ENCODE peak calls at places on chromosomes 16 and 17, in ten cellular contexts. One of them, this sample, is unnamed.

GRCh38 chr17:75516619-75517276 is 420 bp downstream of the TSEN54 start:
- DNase-seq in AG09309: no peak
- DNase-seq in fibroblast of villous mesenchyme: no peak
- DNase-seq in cardiac fibroblast: peak
- DNase-seq in heart left ventricle: peak
- DNase-seq in upper lobe of left lung: no peak
- DNase-seq in Karpas-422: peak
- DNase-seq in neuronal stem cell: peak
- DNase-seq in fibroblast of the aortic adventitia: peak
- DNase-seq in thoracic aorta: no peak
- DNase-seq in this sample: no peak

GRCh38 chr16:8849411-8850011 is 19.3 kb downstream of the CARHSP1 start:
- DNase-seq in thoracic aorta: no peak
- DNase-seq in upper lobe of left lung: no peak
- DNase-seq in fibroblast of villous mesenchyme: peak
- DNase-seq in heart left ventricle: no peak
- DNase-seq in AG09309: no peak
- DNase-seq in neuronal stem cell: no peak
- DNase-seq in fibroblast of the aortic adventitia: peak
- DNase-seq in Karpas-422: no peak
- DNase-seq in cardiac fibroblast: peak
- DNase-seq in this sample: peak

GRCh38 chr16:81740163-81740562 is 38.9 kb upstream of the PLCG2 start:
- DNase-seq in thoracic aorta: no peak
- DNase-seq in heart left ventricle: no peak
- DNase-seq in neuronal stem cell: no peak
- DNase-seq in Karpas-422: peak
- DNase-seq in fibroblast of the aortic adventitia: no peak
- DNase-seq in cardiac fibroblast: no peak
- DNase-seq in AG09309: no peak
- DNase-seq in fibroblast of villous mesenchyme: no peak
- DNase-seq in upper lobe of left lung: no peak
- DNase-seq in this sample: no peak

GRCh38 chr16:47037396-47037745 is 63.9 kb upstream of the DNAJA2 start:
- DNase-seq in fibroblast of the aortic adventitia: no peak
- DNase-seq in neuronal stem cell: no peak
- DNase-seq in cardiac fibroblast: peak
- DNase-seq in AG09309: no peak
- DNase-seq in heart left ventricle: peak
- DNase-seq in thoracic aorta: no peak
- DNase-seq in Karpas-422: no peak
- DNase-seq in fibroblast of villous mesenchyme: peak
- DNase-seq in upper lobe of left lung: no peak
- DNase-seq in this sample: no peak

GRCh38 chr16:79856581-79856980 is 256.0 kb upstream of the MAF start:
- DNase-seq in AG09309: no peak
- DNase-seq in upper lobe of left lung: no peak
- DNase-seq in heart left ventricle: no peak
- DNase-seq in fibroblast of the aortic adventitia: no peak
- DNase-seq in fibroblast of villous mesenchyme: no peak
- DNase-seq in Karpas-422: no peak
- DNase-seq in thoracic aorta: no peak
- DNase-seq in neuronal stem cell: no peak
- DNase-seq in cardiac fibroblast: no peak
- DNase-seq in this sample: no peak

GRCh38 chr17:40247926-40248495 is 28.9 kb downstream of the WIPF2 start:
- DNase-seq in heart left ventricle: no peak
- DNase-seq in fibroblast of the aortic adventitia: no peak
- DNase-seq in neuronal stem cell: no peak
- DNase-seq in Karpas-422: no peak
- DNase-seq in cardiac fibroblast: no peak
- DNase-seq in AG09309: no peak
- DNase-seq in fibroblast of villous mesenchyme: no peak
- DNase-seq in thoracic aorta: no peak
- DNase-seq in upper lobe of left lung: peak
- DNase-seq in this sample: no peak

GRCh38 chr17:82489851-82490511 is 29.6 kb upstream of the FOXK2 start:
- DNase-seq in fibroblast of the aortic adventitia: no peak
- DNase-seq in upper lobe of left lung: no peak
- DNase-seq in fibroblast of villous mesenchyme: no peak
- DNase-seq in thoracic aorta: no peak
- DNase-seq in heart left ventricle: no peak
- DNase-seq in Karpas-422: no peak
- DNase-seq in cardiac fibroblast: no peak
- DNase-seq in AG09309: no peak
- DNase-seq in neuronal stem cell: no peak
- DNase-seq in this sample: no peak

GRCh38 chr17:82412535-82413520 is 5.3 kb upstream of the HEXD start:
- DNase-seq in neuronal stem cell: no peak
- DNase-seq in fibroblast of villous mesenchyme: no peak
- DNase-seq in cardiac fibroblast: no peak
- DNase-seq in thoracic aorta: no peak
- DNase-seq in heart left ventricle: peak
- DNase-seq in AG09309: no peak
- DNase-seq in fibroblast of the aortic adventitia: no peak
- DNase-seq in upper lobe of left lung: no peak
- DNase-seq in Karpas-422: no peak
- DNase-seq in this sample: no peak

GRCh38 chr16:35908942-35909341 is 2449.5 kb downstream of the TP53TG3F start:
- DNase-seq in cardiac fibroblast: no peak
- DNase-seq in AG09309: no peak
- DNase-seq in neuronal stem cell: no peak
- DNase-seq in fibroblast of villous mesenchyme: no peak
- DNase-seq in upper lobe of left lung: no peak
- DNase-seq in thoracic aorta: no peak
- DNase-seq in heart left ventricle: no peak
- DNase-seq in Karpas-422: peak
- DNase-seq in fibroblast of the aortic adventitia: no peak
- DNase-seq in this sample: no peak

GRCh38 chr17:28741358-28742349 is 2.2 kb upstream of the TRAF4 start:
- DNase-seq in heart left ventricle: no peak
- DNase-seq in upper lobe of left lung: no peak
- DNase-seq in fibroblast of the aortic adventitia: no peak
- DNase-seq in thoracic aorta: no peak
- DNase-seq in neuronal stem cell: no peak
- DNase-seq in Karpas-422: peak
- DNase-seq in cardiac fibroblast: no peak
- DNase-seq in fibroblast of villous mesenchyme: no peak
- DNase-seq in AG09309: no peak
- DNase-seq in this sample: no peak

GRCh38 chr16:70396209-70396904 is 42.5 kb downstream of the ST3GAL2 start:
- DNase-seq in neuronal stem cell: no peak
- DNase-seq in fibroblast of the aortic adventitia: peak
- DNase-seq in heart left ventricle: no peak
- DNase-seq in upper lobe of left lung: no peak
- DNase-seq in fibroblast of villous mesenchyme: peak
- DNase-seq in AG09309: no peak
- DNase-seq in Karpas-422: peak
- DNase-seq in cardiac fibroblast: peak
- DNase-seq in thoracic aorta: no peak
- DNase-seq in this sample: no peak

GRCh38 chr17:7133424-7133823 is 18.8 kb upstream of the ASGR2 start:
- DNase-seq in thoracic aorta: no peak
- DNase-seq in heart left ventricle: peak
- DNase-seq in upper lobe of left lung: peak
- DNase-seq in AG09309: no peak
- DNase-seq in cardiac fibroblast: peak
- DNase-seq in fibroblast of the aortic adventitia: no peak
- DNase-seq in neuronal stem cell: peak
- DNase-seq in fibroblast of villous mesenchyme: no peak
- DNase-seq in Karpas-422: peak
- DNase-seq in this sample: no peak

GRCh38 chr17:16516594-16517018 is 24.6 kb upstream of the LRRC75A start:
- DNase-seq in neuronal stem cell: no peak
- DNase-seq in cardiac fibroblast: peak
- DNase-seq in thoracic aorta: no peak
- DNase-seq in upper lobe of left lung: no peak
- DNase-seq in AG09309: no peak
- DNase-seq in fibroblast of the aortic adventitia: peak
- DNase-seq in Karpas-422: no peak
- DNase-seq in fibroblast of villous mesenchyme: peak
- DNase-seq in heart left ventricle: peak
- DNase-seq in this sample: no peak
- H3K4me3 ChIP-seq in neuronal stem cell: no peak
- H3K4me3 ChIP-seq in cardiac fibroblast: peak
- H3K4me3 ChIP-seq in thoracic aorta: peak
- H3K4me3 ChIP-seq in upper lobe of left lung: no peak
- H3K4me3 ChIP-seq in AG09309: peak
- H3K4me3 ChIP-seq in fibroblast of the aortic adventitia: peak
- H3K4me3 ChIP-seq in Karpas-422: no peak
- H3K4me3 ChIP-seq in fibroblast of villous mesenchyme: peak
- H3K4me3 ChIP-seq in heart left ventricle: peak
- H3K4me3 ChIP-seq in this sample: peak

GRCh38 chr17:41814195-41814594 is 1.4 kb downstream of the FKBP10 start:
- DNase-seq in Karpas-422: no peak
- DNase-seq in thoracic aorta: no peak
- DNase-seq in AG09309: no peak
- DNase-seq in neuronal stem cell: no peak
- DNase-seq in cardiac fibroblast: peak
- DNase-seq in heart left ventricle: no peak
- DNase-seq in fibroblast of the aortic adventitia: peak
- DNase-seq in upper lobe of left lung: no peak
- DNase-seq in fibroblast of villous mesenchyme: peak
- DNase-seq in this sample: no peak
- H3K4me3 ChIP-seq in Karpas-422: no peak
- H3K4me3 ChIP-seq in thoracic aorta: peak
- H3K4me3 ChIP-seq in AG09309: peak
- H3K4me3 ChIP-seq in neuronal stem cell: no peak
- H3K4me3 ChIP-seq in cardiac fibroblast: peak
- H3K4me3 ChIP-seq in heart left ventricle: peak
- H3K4me3 ChIP-seq in fibroblast of the aortic adventitia: peak
- H3K4me3 ChIP-seq in upper lobe of left lung: no peak
- H3K4me3 ChIP-seq in fibroblast of villous mesenchyme: peak
- H3K4me3 ChIP-seq in this sample: peak

DNA sequence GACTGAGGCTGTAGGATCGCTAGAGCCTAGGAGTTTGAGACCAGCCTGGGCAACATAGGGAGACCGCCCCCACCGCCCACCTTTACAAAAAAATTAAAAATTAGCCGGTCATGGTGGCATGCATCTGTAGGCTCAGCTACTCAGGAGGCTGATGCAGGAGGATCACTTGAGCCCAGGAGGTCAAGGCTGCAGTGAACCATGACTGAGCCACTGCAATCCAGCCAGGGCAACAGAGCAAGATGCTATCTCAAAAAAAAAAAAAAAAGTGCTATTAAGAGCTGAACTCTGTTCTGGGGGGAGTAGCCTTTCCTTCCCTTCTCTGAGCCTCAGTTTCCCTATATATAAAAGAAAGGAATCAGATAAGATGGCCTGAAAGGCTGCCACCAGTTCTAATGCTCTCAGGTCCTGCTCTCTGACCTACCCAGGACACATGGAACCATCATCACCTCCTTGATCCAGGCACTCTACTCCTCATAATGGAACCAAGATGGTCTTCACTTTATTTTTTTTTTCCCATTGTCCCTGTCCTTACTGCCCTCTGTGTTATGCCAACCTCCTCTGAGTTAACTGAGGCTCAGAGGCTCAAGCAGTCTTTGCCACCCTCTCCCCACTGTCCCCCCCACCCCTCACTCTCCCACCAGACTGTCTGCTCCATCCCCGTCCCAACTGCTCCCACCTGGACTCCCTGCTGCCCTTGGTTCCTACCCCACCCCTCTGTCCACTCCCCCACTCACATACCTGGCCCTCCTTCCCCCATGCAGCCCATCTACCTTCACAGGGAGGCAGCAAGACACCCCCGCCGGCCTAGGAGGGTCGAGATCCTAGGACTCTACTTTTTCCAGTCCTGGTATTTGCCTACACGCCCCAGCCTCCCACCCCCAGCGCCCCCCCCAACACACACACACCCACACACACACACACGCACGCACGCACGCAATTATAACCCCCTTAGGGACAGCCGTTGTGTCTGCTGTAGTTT is 23.8 kb upstream of the EIF1 start:
- DNase-seq in neuronal stem cell: no peak
- DNase-seq in heart left ventricle: no peak
- DNase-seq in thoracic aorta: no peak
- DNase-seq in cardiac fibroblast: no peak
- DNase-seq in fibroblast of the aortic adventitia: no peak
- DNase-seq in upper lobe of left lung: no peak
- DNase-seq in fibroblast of villous mesenchyme: no peak
- DNase-seq in AG09309: no peak
- DNase-seq in Karpas-422: no peak
- DNase-seq in this sample: no peak
- H3K4me3 ChIP-seq in neuronal stem cell: no peak
- H3K4me3 ChIP-seq in heart left ventricle: peak
- H3K4me3 ChIP-seq in thoracic aorta: peak
- H3K4me3 ChIP-seq in cardiac fibroblast: peak
- H3K4me3 ChIP-seq in fibroblast of the aortic adventitia: peak
- H3K4me3 ChIP-seq in upper lobe of left lung: no peak
- H3K4me3 ChIP-seq in fibroblast of villous mesenchyme: peak
- H3K4me3 ChIP-seq in AG09309: no peak
- H3K4me3 ChIP-seq in Karpas-422: peak
- H3K4me3 ChIP-seq in this sample: peak

DNA sequence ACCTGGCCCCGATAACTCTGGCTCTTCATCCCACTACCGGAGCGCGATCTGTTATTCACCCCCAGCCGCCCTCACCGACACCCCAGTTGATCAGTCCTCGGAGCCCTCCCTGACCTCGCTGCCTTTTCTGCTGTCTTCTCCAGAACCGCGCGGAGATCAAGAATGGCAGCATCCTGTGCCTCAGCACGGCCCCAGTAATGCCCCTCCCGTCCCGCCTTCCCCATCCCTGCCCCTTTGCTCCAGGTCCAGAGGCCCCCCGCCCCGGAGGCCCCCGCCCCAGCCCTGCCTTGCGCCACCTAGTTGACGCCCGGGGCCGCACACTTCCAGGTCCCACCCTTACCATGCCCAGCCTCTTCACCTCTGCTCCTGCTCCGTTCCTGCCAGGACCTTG is 872 bp downstream of the ELMO3 start:
- DNase-seq in AG09309: no peak
- DNase-seq in cardiac fibroblast: no peak
- DNase-seq in neuronal stem cell: no peak
- DNase-seq in thoracic aorta: no peak
- DNase-seq in upper lobe of left lung: no peak
- DNase-seq in Karpas-422: no peak
- DNase-seq in fibroblast of villous mesenchyme: no peak
- DNase-seq in heart left ventricle: no peak
- DNase-seq in fibroblast of the aortic adventitia: no peak
- DNase-seq in this sample: no peak
- H3K4me3 ChIP-seq in AG09309: no peak
- H3K4me3 ChIP-seq in cardiac fibroblast: no peak
- H3K4me3 ChIP-seq in neuronal stem cell: peak
- H3K4me3 ChIP-seq in thoracic aorta: no peak
- H3K4me3 ChIP-seq in upper lobe of left lung: no peak
- H3K4me3 ChIP-seq in Karpas-422: no peak
- H3K4me3 ChIP-seq in fibroblast of villous mesenchyme: no peak
- H3K4me3 ChIP-seq in heart left ventricle: no peak
- H3K4me3 ChIP-seq in fibroblast of the aortic adventitia: no peak
- H3K4me3 ChIP-seq in this sample: no peak

GRCh38 chr16:53068423-53068833 is 13.6 kb downstream of the CHD9 start:
- DNase-seq in fibroblast of villous mesenchyme: no peak
- DNase-seq in fibroblast of the aortic adventitia: no peak
- DNase-seq in neuronal stem cell: no peak
- DNase-seq in cardiac fibroblast: no peak
- DNase-seq in heart left ventricle: no peak
- DNase-seq in thoracic aorta: no peak
- DNase-seq in AG09309: no peak
- DNase-seq in Karpas-422: no peak
- DNase-seq in upper lobe of left lung: no peak
- DNase-seq in this sample: no peak
- H3K4me3 ChIP-seq in fibroblast of villous mesenchyme: no peak
- H3K4me3 ChIP-seq in fibroblast of the aortic adventitia: no peak
- H3K4me3 ChIP-seq in neuronal stem cell: no peak
- H3K4me3 ChIP-seq in cardiac fibroblast: no peak
- H3K4me3 ChIP-seq in heart left ventricle: peak
- H3K4me3 ChIP-seq in thoracic aorta: no peak
- H3K4me3 ChIP-seq in AG09309: no peak
- H3K4me3 ChIP-seq in Karpas-422: no peak
- H3K4me3 ChIP-seq in upper lobe of left lung: no peak
- H3K4me3 ChIP-seq in this sample: no peak

This sample was measured in skeletal muscle cell.